ENCODE peak calls at places on chromosomes 5 and 9, in eight cellular contexts. T is OCI-LY7, Z is fibroblast of lung, F is HepG2, U is MM.1S, K is astrocyte, W is PC-3, G is mesendoderm. Q is an unnamed sample. For H3K79me2, the result is how much of the 10 kb centered on the place peaks cover.

GRCh38 chr5:178793156-178793555 is 62.7 kb upstream of the ZNF354A start:
- DNase-seq in K (no peak), U (no peak), Z (no peak), G (peak), W (peak), F (peak), T (peak), Q (peak)

GRCh38 chr9:128992995-128993394 is 35.1 kb downstream of the SH3GLB2 start:
- DNase-seq in Z (peak), G (peak), T (peak), F (no peak), W (peak), K (no peak), U (no peak), Q (peak)

GRCh38 chr9:70602364-70603019 is 188.0 kb upstream of the KLF9 start:
- DNase-seq in F (peak), Z (peak), K (peak), W (peak), U (peak), G (peak), T (peak), Q (peak)

GRCh38 chr9:75083188-75083976 is 4.6 kb downstream of the NMRK1 start:
- DNase-seq in G (peak), Z (no peak), W (peak), K (no peak), T (no peak), F (peak), U (no peak), Q (peak)

GRCh38 chr5:150299571-150300327 is 3.0 kb downstream of the ARSI start:
- DNase-seq in Z (peak), K (peak), F (no peak), G (peak), U (peak), W (no peak), T (no peak), Q (no peak)

GRCh38 chr9:98175762-98176161 is 16.7 kb downstream of the CORO2A start:
- DNase-seq in W (no peak), T (no peak), K (no peak), U (no peak), Z (no peak), F (no peak), G (no peak), Q (no peak)

GRCh38 chr5:10592598-10592997 is 28.7 kb downstream of the ANKRD33B start:
- DNase-seq in Z (no peak), T (no peak), F (no peak), K (no peak), G (no peak), W (no peak), U (peak), Q (no peak)

GRCh38 chr5:144191998-144192397 is 21.3 kb downstream of the KCTD16 start:
- DNase-seq in W (peak), G (peak), U (peak), F (peak), Z (peak), T (peak), K (peak), Q (peak)

GRCh38 chr9:396397-396796 is 181.7 kb downstream of the DOCK8 start:
- DNase-seq in T (no peak), Z (no peak), W (no peak), U (no peak), F (no peak), K (no peak), G (no peak), Q (no peak)

GRCh38 chr5:76943006-76943405 is 9.8 kb upstream of the CRHBP start:
- DNase-seq in F (no peak), G (no peak), T (no peak), Z (no peak), K (no peak), W (no peak), U (no peak), Q (no peak)

GRCh38 chr5:76946090-76946489 is 6.8 kb upstream of the CRHBP start:
- DNase-seq in U (no peak), T (no peak), F (no peak), G (no peak), K (no peak), Z (no peak), W (no peak), Q (no peak)

GRCh38 chr5:76941000-76941399 is 11.8 kb upstream of the CRHBP start:
- DNase-seq in U (no peak), G (no peak), F (no peak), W (no peak), K (peak), Z (no peak), T (no peak), Q (no peak)

GRCh38 chr5:76944638-76945037 is 8.2 kb upstream of the CRHBP start:
- DNase-seq in U (no peak), W (no peak), F (no peak), T (no peak), K (peak), G (no peak), Z (no peak), Q (no peak)

DNA sequence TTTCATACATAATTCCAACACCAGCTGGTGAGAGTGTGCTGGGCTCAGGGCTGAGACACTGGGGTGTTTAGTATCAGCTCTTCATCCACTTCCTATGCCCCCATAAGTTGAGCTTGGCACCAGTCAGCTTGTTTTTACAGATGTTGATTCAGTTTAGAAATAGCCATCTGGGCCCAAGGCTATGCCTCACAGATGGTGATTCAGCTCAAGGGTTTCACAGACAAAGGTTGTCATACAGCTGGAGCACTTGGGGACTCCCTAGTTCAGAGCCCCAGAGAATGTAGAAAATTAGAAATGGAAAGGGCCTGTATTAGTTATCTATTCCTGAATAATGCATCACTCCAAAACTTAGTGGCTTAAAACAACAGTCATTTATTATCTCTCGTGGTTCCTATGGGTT is 10.3 kb upstream of the CRHBP start:
- DNase-seq in F (no peak), T (no peak), G (no peak), U (no peak), Z (peak), W (no peak), K (peak), Q (no peak)
- H3K27ac ChIP-seq in F (no peak), T (no peak), G (no peak), U (no peak), Z (no peak), W (no peak), K (no peak), Q (no peak)

GRCh38 chr9:125747053-125747764 is at the start of gene PBX3:
- DNase-seq in F (no peak), G (peak), Z (peak), W (peak), K (no peak), T (peak), U (peak), Q (peak)
- H3K79me2 ChIP-seq in F (under half), G (under half), Z (under half), W (under half), K (under half), T (under half), U (under half), Q (under half)

GRCh38 chr5:65506961-65507360 is 25.2 kb upstream of the ADAMTS6 start:
- DNase-seq in K (peak), T (no peak), W (no peak), U (no peak), G (no peak), Z (peak), F (no peak), Q (no peak)
- H3K4me3 ChIP-seq in K (no peak), T (no peak), W (no peak), U (no peak), G (no peak), Z (no peak), F (no peak), Q (no peak)

GRCh38 chr9:117074782-117075510 is 339.9 kb downstream of the ASTN2 start:
- DNase-seq in K (no peak), T (no peak), F (no peak), Z (no peak), W (no peak), G (no peak), U (no peak), Q (peak)
- H3K27ac ChIP-seq in K (no peak), T (no peak), F (no peak), Z (no peak), W (no peak), G (no peak), U (no peak), Q (no peak)